ENCODE peak calls at places on chromosome 12, in four cellular contexts. One of them, this sample, is unnamed.

GRCh38 chr12:4252595-4252994 is 21.0 kb upstream of the CCND2 start:
- DNase-seq in CD4-positive, alpha-beta T cell: no peak
- DNase-seq in glutamatergic neuron: no peak
- DNase-seq in spleen: no peak
- DNase-seq in this sample: no peak

GRCh38 chr12:89353188-89353822 is 1.0 kb upstream of the DUSP6 start:
- DNase-seq in spleen: no peak
- DNase-seq in CD4-positive, alpha-beta T cell: peak
- DNase-seq in glutamatergic neuron: peak
- DNase-seq in this sample: peak

GRCh38 chr12:56864318-56864717 is 69.9 kb downstream of the SDR9C7 start:
- DNase-seq in CD4-positive, alpha-beta T cell: no peak
- DNase-seq in spleen: no peak
- DNase-seq in glutamatergic neuron: no peak
- DNase-seq in this sample: no peak

GRCh38 chr12:4152145-4152795 is 121.3 kb upstream of the CCND2 start:
- DNase-seq in glutamatergic neuron: no peak
- DNase-seq in CD4-positive, alpha-beta T cell: no peak
- DNase-seq in spleen: no peak
- DNase-seq in this sample: no peak

GRCh38 chr12:30622509-30622908 is 73.2 kb downstream of the IPO8 start:
- DNase-seq in glutamatergic neuron: no peak
- DNase-seq in CD4-positive, alpha-beta T cell: no peak
- DNase-seq in spleen: no peak
- DNase-seq in this sample: no peak

GRCh38 chr12:125393569-125393968 is 328.3 kb downstream of the AACS start:
- DNase-seq in CD4-positive, alpha-beta T cell: no peak
- DNase-seq in glutamatergic neuron: no peak
- DNase-seq in spleen: no peak
- DNase-seq in this sample: no peak

GRCh38 chr12:107283652-107284051 is 190.3 kb upstream of the CRY1 start:
- DNase-seq in spleen: no peak
- DNase-seq in glutamatergic neuron: no peak
- DNase-seq in CD4-positive, alpha-beta T cell: no peak
- DNase-seq in this sample: no peak

GRCh38 chr12:15608406-15608805 is 180.8 kb downstream of the EPS8 start:
- DNase-seq in spleen: no peak
- DNase-seq in glutamatergic neuron: no peak
- DNase-seq in CD4-positive, alpha-beta T cell: no peak
- DNase-seq in this sample: no peak

GRCh38 chr12:16228067-16228466 is 49.4 kb downstream of the SLC15A5 start:
- DNase-seq in glutamatergic neuron: no peak
- DNase-seq in CD4-positive, alpha-beta T cell: no peak
- DNase-seq in spleen: no peak
- DNase-seq in this sample: no peak

GRCh38 chr12:20248646-20249045 is 119.7 kb upstream of the PDE3A start:
- DNase-seq in CD4-positive, alpha-beta T cell: no peak
- DNase-seq in spleen: no peak
- DNase-seq in glutamatergic neuron: no peak
- DNase-seq in this sample: no peak

GRCh38 chr12:131736807-131737484 is 26.1 kb downstream of the SFSWAP start:
- DNase-seq in glutamatergic neuron: no peak
- DNase-seq in CD4-positive, alpha-beta T cell: no peak
- DNase-seq in spleen: no peak
- DNase-seq in this sample: no peak

GRCh38 chr12:83893101-83893500 is 1019.5 kb downstream of the SLC6A15 start:
- DNase-seq in CD4-positive, alpha-beta T cell: no peak
- DNase-seq in spleen: no peak
- DNase-seq in glutamatergic neuron: no peak
- DNase-seq in this sample: no peak

GRCh38 chr12:57603758-57604453 is 718 bp upstream of the DTX3 start:
- DNase-seq in spleen: no peak
- DNase-seq in CD4-positive, alpha-beta T cell: no peak
- DNase-seq in glutamatergic neuron: no peak
- DNase-seq in this sample: no peak

GRCh38 chr12:100199347-100200136 is 1.1 kb upstream of the ACTR6 start:
- DNase-seq in spleen: peak
- DNase-seq in CD4-positive, alpha-beta T cell: peak
- DNase-seq in glutamatergic neuron: peak
- DNase-seq in this sample: peak

GRCh38 chr12:67650528-67651379 is 2.2 kb downstream of the DYRK2 start:
- DNase-seq in spleen: no peak
- DNase-seq in CD4-positive, alpha-beta T cell: no peak
- DNase-seq in glutamatergic neuron: peak
- DNase-seq in this sample: no peak

GRCh38 chr12:107349008-107349747 is 255.8 kb upstream of the CRY1 start:
- DNase-seq in CD4-positive, alpha-beta T cell: no peak
- DNase-seq in glutamatergic neuron: no peak
- DNase-seq in spleen: no peak
- DNase-seq in this sample: no peak

GRCh38 chr12:109621271-109621671 is 47.7 kb downstream of the MVK start:
- DNase-seq in CD4-positive, alpha-beta T cell: no peak
- DNase-seq in spleen: no peak
- DNase-seq in glutamatergic neuron: no peak
- DNase-seq in this sample: no peak

GRCh38 chr12:121145221-121145620 is 12.5 kb downstream of the P2RX7 start:
- DNase-seq in glutamatergic neuron: no peak
- DNase-seq in CD4-positive, alpha-beta T cell: no peak
- DNase-seq in spleen: no peak
- DNase-seq in this sample: no peak

GRCh38 chr12:68870011-68870410 is 62.0 kb downstream of the MDM2 start:
- DNase-seq in glutamatergic neuron: no peak
- DNase-seq in spleen: no peak
- DNase-seq in CD4-positive, alpha-beta T cell: no peak
- DNase-seq in this sample: no peak

GRCh38 chr12:42162940-42163339 is 18.3 kb upstream of the GXYLT1 start:
- DNase-seq in glutamatergic neuron: no peak
- DNase-seq in CD4-positive, alpha-beta T cell: no peak
- DNase-seq in spleen: no peak
- DNase-seq in this sample: no peak

GRCh38 chr12:108846320-108846719 is 11.1 kb downstream of the SSH1 start:
- DNase-seq in glutamatergic neuron: peak
- DNase-seq in spleen: peak
- DNase-seq in CD4-positive, alpha-beta T cell: no peak
- DNase-seq in this sample: no peak

GRCh38 chr12:84599539-84599938 is 313.1 kb downstream of the SLC6A15 start:
- DNase-seq in glutamatergic neuron: no peak
- DNase-seq in CD4-positive, alpha-beta T cell: no peak
- DNase-seq in spleen: no peak
- DNase-seq in this sample: no peak

GRCh38 chr12:52790427-52791270 is 5.3 kb downstream of the KRT3 start:
- DNase-seq in CD4-positive, alpha-beta T cell: no peak
- DNase-seq in spleen: peak
- DNase-seq in glutamatergic neuron: no peak
- DNase-seq in this sample: no peak

GRCh38 chr12:91618281-91618680 is 435.7 kb upstream of the DCN start:
- DNase-seq in CD4-positive, alpha-beta T cell: no peak
- DNase-seq in spleen: no peak
- DNase-seq in glutamatergic neuron: no peak
- DNase-seq in this sample: no peak

GRCh38 chr12:49365542-49365941 is 1.7 kb upstream of the SPATS2 start:
- DNase-seq in glutamatergic neuron: no peak
- DNase-seq in spleen: no peak
- DNase-seq in CD4-positive, alpha-beta T cell: no peak
- DNase-seq in this sample: no peak

GRCh38 chr12:108815875-108816594 is 41.3 kb downstream of the SSH1 start:
- DNase-seq in CD4-positive, alpha-beta T cell: no peak
- DNase-seq in spleen: peak
- DNase-seq in glutamatergic neuron: no peak
- DNase-seq in this sample: no peak

GRCh38 chr12:4287325-4288290 is 14.0 kb downstream of the CCND2 start:
- DNase-seq in spleen: no peak
- DNase-seq in CD4-positive, alpha-beta T cell: no peak
- DNase-seq in glutamatergic neuron: no peak
- DNase-seq in this sample: no peak

GRCh38 chr12:99706736-99707473 is 59.4 kb downstream of the GARIN6 start:
- DNase-seq in CD4-positive, alpha-beta T cell: no peak
- DNase-seq in glutamatergic neuron: no peak
- DNase-seq in spleen: no peak
- DNase-seq in this sample: no peak

GRCh38 chr12:26097046-26097878 is 27.6 kb downstream of the BHLHE41 start:
- DNase-seq in spleen: peak
- DNase-seq in CD4-positive, alpha-beta T cell: peak
- DNase-seq in glutamatergic neuron: peak
- DNase-seq in this sample: peak

GRCh38 chr12:26090853-26091510 is 33.9 kb downstream of the BHLHE41 start:
- DNase-seq in CD4-positive, alpha-beta T cell: no peak
- DNase-seq in glutamatergic neuron: no peak
- DNase-seq in spleen: no peak
- DNase-seq in this sample: no peak

GRCh38 chr12:26092706-26093105 is 32.1 kb downstream of the BHLHE41 start:
- DNase-seq in CD4-positive, alpha-beta T cell: no peak
- DNase-seq in glutamatergic neuron: no peak
- DNase-seq in spleen: no peak
- DNase-seq in this sample: no peak

GRCh38 chr12:26088999-26089398 is 35.8 kb downstream of the BHLHE41 start:
- DNase-seq in CD4-positive, alpha-beta T cell: no peak
- DNase-seq in glutamatergic neuron: no peak
- DNase-seq in spleen: no peak
- DNase-seq in this sample: no peak

DNA sequence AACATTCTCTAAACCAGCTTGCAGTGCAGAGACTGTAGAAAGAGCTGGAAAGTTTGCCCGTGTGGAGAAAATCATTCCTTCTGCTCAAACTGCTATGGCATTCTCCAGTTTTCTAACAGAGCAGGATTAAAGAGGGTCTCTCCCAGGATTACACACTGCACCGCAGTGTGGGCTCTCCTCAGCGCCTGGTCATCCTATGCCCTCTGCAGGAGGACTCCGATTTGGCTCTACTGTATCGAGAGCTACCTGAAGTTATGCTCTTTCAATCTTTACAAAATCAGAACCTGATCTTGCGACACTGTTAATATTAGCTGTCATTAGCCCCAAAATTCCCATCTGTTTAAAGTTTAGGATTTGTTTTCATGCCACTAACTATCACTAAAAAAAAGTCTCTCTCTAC is 33.0 kb downstream of the BHLHE41 start:
- DNase-seq in CD4-positive, alpha-beta T cell: no peak
- DNase-seq in spleen: no peak
- DNase-seq in glutamatergic neuron: no peak
- DNase-seq in this sample: no peak
- TF ChIP-seq CTCF in CD4-positive, alpha-beta T cell: no peak
- TF ChIP-seq CTCF in spleen: no peak
- TF ChIP-seq CTCF in glutamatergic neuron: no peak
- TF ChIP-seq CTCF in this sample: no peak

GRCh38 chr12:130225347-130225746 is 63.1 kb downstream of the FZD10 start:
- DNase-seq in CD4-positive, alpha-beta T cell: no peak
- DNase-seq in glutamatergic neuron: no peak
- DNase-seq in spleen: no peak
- DNase-seq in this sample: no peak

GRCh38 chr12:130226771-130227170 is 64.5 kb downstream of the FZD10 start:
- DNase-seq in glutamatergic neuron: no peak
- DNase-seq in CD4-positive, alpha-beta T cell: no peak
- DNase-seq in spleen: no peak
- DNase-seq in this sample: no peak

GRCh38 chr12:130224613-130225012 is 62.3 kb downstream of the FZD10 start:
- DNase-seq in glutamatergic neuron: no peak
- DNase-seq in spleen: no peak
- DNase-seq in CD4-positive, alpha-beta T cell: no peak
- DNase-seq in this sample: no peak

GRCh38 chr12:130223767-130224244 is 61.5 kb downstream of the FZD10 start:
- DNase-seq in spleen: no peak
- DNase-seq in glutamatergic neuron: no peak
- DNase-seq in CD4-positive, alpha-beta T cell: no peak
- DNase-seq in this sample: no peak

DNA sequence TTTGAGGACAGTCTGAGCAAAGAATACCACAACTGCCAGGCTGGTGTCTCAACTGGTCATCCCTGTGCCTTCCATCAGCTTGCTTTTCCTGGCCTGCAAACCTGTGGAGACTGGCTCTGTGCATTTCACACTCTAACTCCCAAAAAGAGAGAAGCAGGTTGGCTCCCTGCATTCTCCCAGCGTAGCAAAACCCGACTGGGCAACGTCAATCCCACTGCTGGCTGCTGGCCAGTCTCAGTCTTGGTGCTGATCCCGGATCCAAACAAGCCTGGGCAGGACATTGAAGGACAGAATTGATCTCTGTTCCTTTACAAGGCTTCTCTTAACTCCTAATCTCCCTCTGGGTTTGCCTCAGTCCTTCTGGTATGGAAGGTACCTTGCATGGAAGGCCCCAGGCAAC is 65.4 kb downstream of the FZD10 start:
- DNase-seq in CD4-positive, alpha-beta T cell: no peak
- DNase-seq in glutamatergic neuron: no peak
- DNase-seq in spleen: no peak
- DNase-seq in this sample: no peak
- TF ChIP-seq CTCF in CD4-positive, alpha-beta T cell: no peak
- TF ChIP-seq CTCF in glutamatergic neuron: no peak
- TF ChIP-seq CTCF in spleen: no peak
- TF ChIP-seq CTCF in this sample: no peak

GRCh38 chr12:113130457-113131135 is 5.0 kb downstream of the RASAL1 start:
- DNase-seq in spleen: peak
- DNase-seq in CD4-positive, alpha-beta T cell: no peak
- DNase-seq in glutamatergic neuron: peak
- DNase-seq in this sample: no peak
- TF ChIP-seq CTCF in spleen: no peak
- TF ChIP-seq CTCF in CD4-positive, alpha-beta T cell: no peak
- TF ChIP-seq CTCF in glutamatergic neuron: no peak
- TF ChIP-seq CTCF in this sample: no peak

GRCh38 chr12:103442822-103443221 is 52.9 kb downstream of the C12orf42 start:
- DNase-seq in spleen: no peak
- DNase-seq in CD4-positive, alpha-beta T cell: no peak
- DNase-seq in glutamatergic neuron: no peak
- DNase-seq in this sample: no peak
- TF ChIP-seq CTCF in spleen: no peak
- TF ChIP-seq CTCF in CD4-positive, alpha-beta T cell: no peak
- TF ChIP-seq CTCF in glutamatergic neuron: no peak
- TF ChIP-seq CTCF in this sample: no peak

GRCh38 chr12:14454098-14454907 is 88.8 kb downstream of the ATF7IP start:
- DNase-seq in CD4-positive, alpha-beta T cell: no peak
- DNase-seq in glutamatergic neuron: no peak
- DNase-seq in spleen: no peak
- DNase-seq in this sample: no peak
- TF ChIP-seq CTCF in CD4-positive, alpha-beta T cell: peak
- TF ChIP-seq CTCF in glutamatergic neuron: peak
- TF ChIP-seq CTCF in spleen: peak
- TF ChIP-seq CTCF in this sample: peak

GRCh38 chr12:62794218-62794583 is 140.7 kb downstream of the PPM1H start:
- DNase-seq in spleen: no peak
- DNase-seq in CD4-positive, alpha-beta T cell: no peak
- DNase-seq in glutamatergic neuron: no peak
- DNase-seq in this sample: no peak
- TF ChIP-seq CTCF in spleen: peak
- TF ChIP-seq CTCF in CD4-positive, alpha-beta T cell: peak
- TF ChIP-seq CTCF in glutamatergic neuron: peak
- TF ChIP-seq CTCF in this sample: no peak

GRCh38 chr12:51264297-51264696 is 5.9 kb downstream of the SMAGP start:
- DNase-seq in spleen: no peak
- DNase-seq in glutamatergic neuron: no peak
- DNase-seq in CD4-positive, alpha-beta T cell: no peak
- DNase-seq in this sample: no peak

GRCh38 chr12:51265024-51265423 is 5.2 kb downstream of the SMAGP start:
- DNase-seq in CD4-positive, alpha-beta T cell: no peak
- DNase-seq in spleen: no peak
- DNase-seq in glutamatergic neuron: no peak
- DNase-seq in this sample: no peak

GRCh38 chr12:51263341-51263740 is 6.9 kb downstream of the SMAGP start:
- DNase-seq in glutamatergic neuron: no peak
- DNase-seq in CD4-positive, alpha-beta T cell: no peak
- DNase-seq in spleen: no peak
- DNase-seq in this sample: no peak

GRCh38 chr12:51262758-51263177 is 7.4 kb downstream of the SMAGP start:
- DNase-seq in CD4-positive, alpha-beta T cell: no peak
- DNase-seq in spleen: peak
- DNase-seq in glutamatergic neuron: peak
- DNase-seq in this sample: no peak
- TF ChIP-seq CTCF in CD4-positive, alpha-beta T cell: peak
- TF ChIP-seq CTCF in spleen: peak
- TF ChIP-seq CTCF in glutamatergic neuron: peak
- TF ChIP-seq CTCF in this sample: no peak